ENCODE peak calls at places on chromosomes 4 and X, in four cellular contexts. One of them, this sample, is unnamed.

GRCh38 chr4:166075599-166075998 is 202.6 kb downstream of the TLL1 start:
- DNase-seq in K562: no peak
- DNase-seq in GM12891: no peak
- DNase-seq in GM12878: no peak
- DNase-seq in this sample: no peak

GRCh38 chr4:84573738-84574720 is 8.9 kb upstream of the CDS1 start:
- DNase-seq in K562: no peak
- DNase-seq in GM12891: no peak
- DNase-seq in GM12878: no peak
- DNase-seq in this sample: peak; percentile 47

GRCh38 chr4:26076000-26076587 is 162.1 kb downstream of the SMIM20 start:
- DNase-seq in K562: no peak
- DNase-seq in GM12891: no peak
- DNase-seq in GM12878: peak; percentile 84
- DNase-seq in this sample: peak; percentile 61

GRCh38 chrX:124289443-124289842 is 43.0 kb upstream of the TEX13D start:
- DNase-seq in K562: no peak
- DNase-seq in GM12891: no peak
- DNase-seq in GM12878: no peak
- DNase-seq in this sample: no peak

GRCh38 chr4:122810669-122811068 is 16.0 kb upstream of the FGF2 start:
- DNase-seq in K562: no peak
- DNase-seq in GM12891: no peak
- DNase-seq in GM12878: no peak
- DNase-seq in this sample: no peak

GRCh38 chr4:16713271-16713670 is 185.2 kb downstream of the LDB2 start:
- DNase-seq in K562: no peak
- DNase-seq in GM12891: no peak
- DNase-seq in GM12878: no peak
- DNase-seq in this sample: no peak

GRCh38 chrX:23332101-23332887 is 2.4 kb upstream of the PTCHD1 start:
- DNase-seq in K562: no peak
- DNase-seq in GM12891: no peak
- DNase-seq in GM12878: no peak
- DNase-seq in this sample: no peak

GRCh38 chr4:22389240-22389871 is 126.5 kb downstream of the ADGRA3 start:
- DNase-seq in K562: peak; percentile 23
- DNase-seq in GM12891: peak; percentile 7
- DNase-seq in GM12878: no peak
- DNase-seq in this sample: peak; percentile 21

GRCh38 chr4:43456383-43456782 is 563.9 kb downstream of the GRXCR1 start:
- DNase-seq in K562: no peak
- DNase-seq in GM12891: no peak
- DNase-seq in GM12878: no peak
- DNase-seq in this sample: no peak

GRCh38 chrX:115372026-115372610 is 82.6 kb downstream of the LUZP4 start:
- DNase-seq in K562: no peak
- DNase-seq in GM12891: no peak
- DNase-seq in GM12878: no peak
- DNase-seq in this sample: no peak

GRCh38 chr4:153117554-153117953 is 86.7 kb upstream of the TRIM2 start:
- DNase-seq in K562: no peak
- DNase-seq in GM12891: no peak
- DNase-seq in GM12878: no peak
- DNase-seq in this sample: no peak

GRCh38 chr4:8039290-8039689 is 99.6 kb upstream of the AFAP1 start:
- DNase-seq in K562: no peak
- DNase-seq in GM12891: no peak
- DNase-seq in GM12878: no peak
- DNase-seq in this sample: no peak

GRCh38 chr4:168708108-168708507 is 211.3 kb downstream of the PALLD start:
- DNase-seq in K562: no peak
- DNase-seq in GM12891: no peak
- DNase-seq in GM12878: no peak
- DNase-seq in this sample: no peak

GRCh38 chr4:77151246-77151645 is 5.8 kb upstream of the CCNG2 start:
- DNase-seq in K562: no peak
- DNase-seq in GM12891: no peak
- DNase-seq in GM12878: no peak
- DNase-seq in this sample: no peak

GRCh38 chr4:176302283-176303275 is 17.2 kb upstream of the SPCS3 start:
- DNase-seq in K562: no peak
- DNase-seq in GM12891: no peak
- DNase-seq in GM12878: no peak
- DNase-seq in this sample: no peak

GRCh38 chr4:168701061-168701460 is 204.2 kb downstream of the PALLD start:
- DNase-seq in K562: no peak
- DNase-seq in GM12891: no peak
- DNase-seq in GM12878: no peak
- DNase-seq in this sample: no peak

GRCh38 chr4:88008133-88008621 is 742 bp downstream of the PKD2 start:
- DNase-seq in K562: peak; percentile 17
- DNase-seq in GM12891: peak; percentile 27
- DNase-seq in GM12878: no peak
- DNase-seq in this sample: no peak

GRCh38 chr4:143291334-143291733 is 45.3 kb upstream of the GAB1 start:
- DNase-seq in K562: no peak
- DNase-seq in GM12891: no peak
- DNase-seq in GM12878: no peak
- DNase-seq in this sample: no peak

GRCh38 chr4:110926841-110927400 is 304.0 kb upstream of the PITX2 start:
- DNase-seq in K562: no peak
- DNase-seq in GM12891: no peak
- DNase-seq in GM12878: no peak
- DNase-seq in this sample: no peak

GRCh38 chr4:54637325-54637724 is 20.4 kb upstream of the KIT start:
- DNase-seq in K562: no peak
- DNase-seq in GM12891: no peak
- DNase-seq in GM12878: no peak
- DNase-seq in this sample: no peak

GRCh38 chrX:103398321-103398937 is 22.1 kb downstream of the BEX3 start:
- DNase-seq in K562: peak; percentile 32
- DNase-seq in GM12891: no peak
- DNase-seq in GM12878: no peak
- DNase-seq in this sample: no peak

GRCh38 chrX:83819304-83819703 is 41.6 kb upstream of the CYLC1 start:
- DNase-seq in K562: no peak
- DNase-seq in GM12891: no peak
- DNase-seq in GM12878: no peak
- DNase-seq in this sample: no peak

DNA sequence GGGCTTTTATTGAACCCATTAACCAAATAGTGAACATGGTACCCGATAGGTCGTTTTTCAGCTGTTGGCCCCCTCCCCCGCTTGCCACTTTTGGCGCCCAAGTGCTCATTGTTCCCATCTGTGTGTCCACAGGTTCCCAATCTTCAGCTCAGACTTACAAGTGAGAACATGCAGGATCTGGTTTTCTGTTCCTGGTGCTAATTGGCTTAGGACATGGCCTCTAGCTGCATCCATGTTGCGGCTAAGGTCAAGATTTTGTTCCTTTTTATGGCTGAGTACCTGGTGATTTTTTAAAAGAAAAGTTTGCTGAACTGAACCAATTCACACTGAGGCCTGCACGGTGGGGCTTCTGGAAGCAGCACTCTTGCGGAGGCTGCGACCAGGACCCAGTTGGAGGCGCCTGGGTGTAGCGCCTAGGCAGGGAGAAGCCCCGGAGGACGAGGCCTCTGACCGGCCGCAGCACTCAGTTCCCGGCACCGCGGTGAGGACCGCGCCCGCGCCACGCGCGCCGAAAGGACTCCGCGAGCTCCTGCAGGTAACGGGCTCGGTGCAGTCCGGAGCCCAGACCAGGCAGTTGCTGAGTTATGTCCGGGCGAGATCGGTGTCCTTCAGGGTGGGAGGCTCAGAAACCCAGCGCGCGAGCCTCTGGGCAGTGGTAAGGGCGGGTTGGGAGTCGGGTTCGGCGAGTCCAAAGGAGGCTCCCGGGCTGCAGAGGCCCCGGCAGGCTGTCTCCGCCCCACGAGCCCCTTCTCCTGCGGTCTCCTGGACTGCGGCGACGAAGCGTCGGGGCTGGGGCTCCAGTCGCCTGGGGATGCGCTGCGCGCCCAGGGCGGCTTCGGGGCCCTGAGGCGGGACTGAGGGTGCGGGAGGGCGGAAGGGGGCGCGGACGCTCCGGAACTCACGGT is 15.8 kb upstream of the SLC25A4 start:
- DNase-seq in K562: no peak
- DNase-seq in GM12891: peak; percentile 48
- DNase-seq in GM12878: no peak
- DNase-seq in this sample: no peak
- TF ChIP-seq SPI1 in K562: no peak
- TF ChIP-seq SPI1 in GM12891: no peak
- TF ChIP-seq SPI1 in GM12878: no peak
- TF ChIP-seq SPI1 in this sample: no peak

DNA sequence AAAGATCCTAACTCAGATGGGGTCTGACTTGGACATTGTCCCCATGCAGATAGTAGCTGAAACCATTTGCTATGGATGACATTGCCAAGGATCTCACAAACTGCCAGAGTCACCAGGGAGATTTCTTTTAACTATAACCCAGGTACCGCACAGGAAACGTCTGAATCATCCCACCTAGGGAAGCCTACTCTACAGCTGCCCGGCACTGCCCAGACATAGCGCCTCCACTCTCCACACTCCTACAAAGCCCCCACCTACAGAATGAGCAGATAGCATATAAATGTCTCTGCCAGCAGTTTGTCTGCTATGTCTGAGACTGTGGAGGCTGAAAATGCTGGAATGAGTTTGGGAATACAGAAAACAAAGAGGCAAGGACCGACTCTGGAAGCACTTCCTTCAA is 32.3 kb downstream of the TRIM61 start:
- DNase-seq in K562: no peak
- DNase-seq in GM12891: no peak
- DNase-seq in GM12878: no peak
- DNase-seq in this sample: no peak
- TF ChIP-seq SPI1 in K562: no peak
- TF ChIP-seq SPI1 in GM12891: no peak
- TF ChIP-seq SPI1 in GM12878: no peak
- TF ChIP-seq SPI1 in this sample: no peak

GRCh38 chr4:97778174-97778573 is 365.1 kb downstream of the STPG2 start:
- DNase-seq in K562: no peak
- DNase-seq in GM12891: no peak
- DNase-seq in GM12878: no peak
- DNase-seq in this sample: no peak

GRCh38 chr4:97770222-97770621 is 373.1 kb downstream of the STPG2 start:
- DNase-seq in K562: no peak
- DNase-seq in GM12891: no peak
- DNase-seq in GM12878: no peak
- DNase-seq in this sample: no peak

GRCh38 chr4:97774347-97774989 is 368.8 kb downstream of the STPG2 start:
- DNase-seq in K562: no peak
- DNase-seq in GM12891: no peak
- DNase-seq in GM12878: no peak
- DNase-seq in this sample: no peak
- TF ChIP-seq SPI1 in K562: no peak
- TF ChIP-seq SPI1 in GM12891: no peak
- TF ChIP-seq SPI1 in GM12878: no peak
- TF ChIP-seq SPI1 in this sample: no peak

GRCh38 chrX:110409925-110410324 is 51.3 kb downstream of the RTL9 start:
- DNase-seq in K562: peak; percentile 53
- DNase-seq in GM12891: no peak
- DNase-seq in GM12878: no peak
- DNase-seq in this sample: no peak
- TF ChIP-seq SPI1 in K562: no peak
- TF ChIP-seq SPI1 in GM12891: no peak
- TF ChIP-seq SPI1 in GM12878: no peak
- TF ChIP-seq SPI1 in this sample: no peak

GRCh38 chr4:17823871-17824669 is 13.3 kb downstream of the NCAPG start:
- DNase-seq in K562: no peak
- DNase-seq in GM12891: no peak
- DNase-seq in GM12878: no peak
- DNase-seq in this sample: no peak
- TF ChIP-seq SPI1 in K562: no peak
- TF ChIP-seq SPI1 in GM12891: no peak
- TF ChIP-seq SPI1 in GM12878: no peak
- TF ChIP-seq SPI1 in this sample: no peak

This sample was measured in HL-60.